ENCODE peak calls at places on chromosomes 3 and 15, in eight cellular contexts. Q, K, Z, D, U, Y, M and V are unnamed samples.
A peak's percentile ranks its signal among the peaks of the same experiment; 100 is the strongest.

GRCh38 chr15:85810075-85810474 is 15.3 kb upstream of the KLHL25 start:
- DNase-seq in Z (no peak), U (no peak), M (no peak), Y (no peak), K (no peak), Q (no peak), D (no peak), V (no peak)

GRCh38 chr15:72604794-72605193 is 49.7 kb upstream of the GOLGA6B start:
- DNase-seq in D (no peak), M (peak; percentile 73), Z (no peak), Q (no peak), U (no peak), Y (peak; percentile 23), K (no peak), V (no peak)

GRCh38 chr15:36737430-36737891 is 158.0 kb downstream of the CDIN1 start:
- DNase-seq in D (no peak), Z (no peak), Q (peak; percentile 30), U (peak; percentile 27), M (no peak), K (no peak), Y (no peak), V (no peak)

GRCh38 chr3:120678984-120679383 is 3.1 kb downstream of the HGD start:
- DNase-seq in D (no peak), Y (no peak), K (no peak), M (no peak), Q (no peak), U (no peak), Z (no peak), V (peak; percentile 3)

GRCh38 chr3:69941037-69941436 is 58.5 kb upstream of the SAMMSON start:
- DNase-seq in Y (no peak), Q (no peak), M (no peak), K (no peak), Z (no peak), D (no peak), U (no peak), V (no peak)

GRCh38 chr3:175155172-175155571 is 296.0 kb downstream of the NAALADL2 start:
- DNase-seq in D (no peak), U (no peak), M (no peak), K (no peak), Y (no peak), Z (no peak), Q (no peak), V (no peak)

GRCh38 chr3:8607285-8608040 is 37.1 kb downstream of the SSUH2 start:
- DNase-seq in Y (peak; percentile 66), M (peak; percentile 46), D (peak; percentile 69), K (no peak), Z (peak; percentile 35), U (peak; percentile 37), Q (no peak), V (no peak)

GRCh38 chr3:155753038-155753647 is 8.3 kb upstream of the PLCH1 start:
- DNase-seq in M (no peak), D (no peak), K (no peak), Z (no peak), Q (no peak), Y (no peak), U (no peak), V (no peak)

GRCh38 chr15:67175643-67176071 is 78.8 kb downstream of the AAGAB start:
- DNase-seq in M (no peak), D (no peak), Z (no peak), U (no peak), Y (peak; percentile 45), Q (no peak), K (peak; percentile 65), V (peak; percentile 66)

GRCh38 chr15:57251308-57251707 is 125.0 kb upstream of the CGNL1 start:
- DNase-seq in M (no peak), Z (no peak), Q (no peak), Y (no peak), U (no peak), D (no peak), K (no peak), V (no peak)

GRCh38 chr3:16048435-16049318 is 125.8 kb upstream of the GALNT15 start:
- DNase-seq in Q (no peak), M (peak; percentile 18), K (no peak), Z (peak; percentile 29), D (peak; percentile 32), U (peak; percentile 50), Y (peak; percentile 51), V (peak; percentile 75)

GRCh38 chr15:79970921-79971434 is at the start of gene BCL2A1:
- DNase-seq in Q (peak; percentile 43), U (peak; percentile 56), Z (no peak), K (no peak), Y (no peak), D (no peak), M (no peak), V (peak; percentile 52)

GRCh38 chr3:58858126-58858525 is 191.6 kb upstream of the FAM3D start:
- DNase-seq in M (no peak), D (no peak), K (no peak), Z (no peak), Y (no peak), Q (no peak), U (no peak), V (no peak)

GRCh38 chr3:14344351-14344750 is 58.1 kb upstream of the SLC6A6 start:
- DNase-seq in D (no peak), M (peak; percentile 29), Z (no peak), K (no peak), Q (no peak), U (no peak), Y (no peak), V (no peak)

GRCh38 chr15:88331291-88331690 is 74.8 kb upstream of the NTRK3 start:
- DNase-seq in D (no peak), Z (peak; percentile 76), K (peak; percentile 52), U (no peak), Q (no peak), M (peak; percentile 91), Y (peak; percentile 81), V (peak; percentile 53)

GRCh38 chr3:169760479-169760878 is 4.4 kb downstream of the TERC start:
- DNase-seq in K (no peak), Y (no peak), Z (no peak), D (no peak), Q (no peak), U (no peak), M (no peak), V (no peak)

GRCh38 chr3:151379083-151379734 is 5.3 kb downstream of the P2RY12 start:
- DNase-seq in D (peak; percentile 25), Q (no peak), U (no peak), K (no peak), Z (peak; percentile 55), Y (peak; percentile 62), M (peak; percentile 66), V (peak; percentile 13)

GRCh38 chr15:72934921-72935320 is 117.3 kb upstream of the NEO1 start:
- DNase-seq in M (no peak), Y (no peak), K (no peak), U (no peak), D (no peak), Q (no peak), Z (no peak), V (no peak)

GRCh38 chr15:47857384-47858168 is 140.3 kb downstream of the SEMA6D start:
- DNase-seq in M (no peak), D (no peak), Q (no peak), K (no peak), U (no peak), Y (no peak), Z (no peak), V (peak; percentile 10)

DNA sequence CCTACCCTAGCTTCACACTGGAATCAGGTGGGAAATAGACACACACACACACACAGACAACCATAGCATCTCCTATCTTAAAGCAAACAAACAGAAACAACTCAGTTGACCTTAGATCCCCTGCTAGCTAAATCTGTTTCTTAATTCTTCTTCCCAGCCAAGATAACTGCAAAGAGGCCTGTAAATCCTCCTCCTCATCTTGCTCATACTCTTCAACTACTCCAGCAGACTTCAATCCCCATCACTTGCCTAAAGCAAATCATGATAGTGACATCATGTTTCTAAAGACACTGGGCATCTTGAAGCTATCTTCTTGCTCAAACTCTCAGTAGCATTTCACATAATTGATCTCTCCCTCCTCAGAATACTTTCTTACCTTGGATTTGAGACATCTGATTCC is 303.0 kb downstream of the RBMS3 start:
- DNase-seq in K (no peak), Q (no peak), D (no peak), M (no peak), Z (no peak), Y (no peak), U (no peak), V (no peak)
- TF ChIP-seq CTCF in K (no peak), Q (no peak), D (no peak), M (no peak), Z (no peak), Y (no peak), U (no peak), V (no peak)

GRCh38 chr15:80982205-80982604 is 7.4 kb downstream of the MESD start:
- DNase-seq in M (no peak), U (no peak), K (no peak), Z (no peak), D (no peak), Q (no peak), Y (no peak), V (peak; percentile 43)
- TF ChIP-seq CTCF in M (no peak), U (no peak), K (no peak), Z (no peak), D (no peak), Q (no peak), Y (no peak), V (peak; percentile 40)

GRCh38 chr3:139522421-139522820 is 17.1 kb downstream of the RBP1 start:
- DNase-seq in D (no peak), K (no peak), U (no peak), M (no peak), Y (no peak), Z (no peak), Q (no peak), V (no peak)
- TF ChIP-seq CTCF in D (no peak), K (no peak), U (no peak), M (no peak), Y (no peak), Z (no peak), Q (no peak), V (no peak)

GRCh38 chr15:70208332-70208731 is 110.6 kb upstream of the TLE3 start:
- DNase-seq in K (no peak), Q (no peak), U (no peak), Y (no peak), Z (no peak), D (no peak), M (no peak), V (no peak)

GRCh38 chr15:70210076-70210475 is 112.4 kb upstream of the TLE3 start:
- DNase-seq in Y (no peak), D (no peak), U (no peak), K (no peak), Q (no peak), M (no peak), Z (no peak), V (no peak)

GRCh38 chr15:70209499-70209898 is 111.8 kb upstream of the TLE3 start:
- DNase-seq in D (no peak), Q (no peak), M (no peak), Z (no peak), K (no peak), Y (no peak), U (no peak), V (no peak)

GRCh38 chr15:70212288-70212962 is 114.7 kb upstream of the TLE3 start:
- DNase-seq in U (no peak), D (no peak), Y (no peak), M (no peak), Q (no peak), K (no peak), Z (no peak), V (no peak)

DNA sequence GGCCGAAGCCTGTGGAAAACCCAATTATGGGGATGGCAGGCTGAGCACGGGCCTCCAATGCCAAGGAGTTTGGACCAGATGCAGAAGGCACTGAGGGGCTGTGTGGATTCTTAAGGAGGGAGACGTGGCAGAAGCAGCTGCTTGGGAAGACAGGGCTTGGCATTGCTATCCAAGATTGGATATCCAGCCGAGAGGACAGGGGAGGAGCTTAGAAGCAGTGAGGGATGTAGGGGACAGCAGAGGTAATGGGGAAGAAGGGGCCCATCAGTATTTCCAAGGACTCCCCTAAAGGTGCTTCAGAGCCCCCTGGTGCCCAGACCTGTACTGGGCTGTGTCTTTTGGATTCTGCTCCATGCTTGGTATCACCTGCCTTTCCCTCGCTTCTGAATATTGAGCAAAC is 112.8 kb upstream of the TLE3 start:
- DNase-seq in Q (no peak), Z (no peak), U (no peak), M (no peak), Y (no peak), K (no peak), D (no peak), V (no peak)
- TF ChIP-seq CTCF in Q (no peak), Z (no peak), U (peak; percentile 9), M (no peak), Y (no peak), K (no peak), D (no peak), V (no peak)